ENCODE peak calls at places on chromosomes 11 and 22, in five cellular contexts. R is GM10248, P is colonic mucosa, M is AG09319, G is fibroblast of lung. L is an unnamed sample.

GRCh38 chr11:117473692-117474091 is 146.0 kb downstream of the CEP164 start:
- DNase-seq in R (no peak), P (no peak), M (no peak), G (no peak), L (no peak)

GRCh38 chr11:61378713-61379313 is 13.6 kb upstream of the TMEM216 start:
- DNase-seq in R (no peak), P (no peak), M (peak), G (peak), L (no peak)

GRCh38 chr11:64638017-64638664 is 47.1 kb downstream of the SLC22A12 start:
- DNase-seq in R (no peak), P (peak), M (no peak), G (no peak), L (no peak)

GRCh38 chr11:117885777-117886176 is 9.3 kb upstream of the FXYD6 start:
- DNase-seq in R (no peak), P (peak), M (no peak), G (no peak), L (peak)

GRCh38 chr11:61489833-61490585 is 18.5 kb upstream of the LRRC10B start:
- DNase-seq in R (no peak), P (no peak), M (no peak), G (peak), L (no peak)

GRCh38 chr22:19679476-19680099 is 34.7 kb upstream of the SEPTIN5 start:
- DNase-seq in R (no peak), P (peak), M (no peak), G (no peak), L (no peak)

GRCh38 chr11:69240332-69241074 is 53.5 kb upstream of the MYEOV start:
- DNase-seq in R (no peak), P (peak), M (no peak), G (no peak), L (peak)

GRCh38 chr22:39471421-39472141 is 14.8 kb downstream of the MGAT3 start:
- DNase-seq in R (peak), P (peak), M (no peak), G (peak), L (no peak)

GRCh38 chr22:20785415-20785814 is 11.5 kb downstream of the SERPIND1 start:
- DNase-seq in R (no peak), P (no peak), M (no peak), G (no peak), L (no peak)

GRCh38 chr22:19784396-19785175 is 24.0 kb downstream of the TBX1 start:
- DNase-seq in R (no peak), P (no peak), M (no peak), G (no peak), L (no peak)

GRCh38 chr11:65445604-65446445 is 23.2 kb downstream of the NEAT1 start:
- DNase-seq in R (no peak), P (no peak), M (no peak), G (peak), L (no peak)

GRCh38 chr11:64018310-64018709 is 17.4 kb upstream of the FLRT1 start:
- DNase-seq in R (no peak), P (no peak), M (no peak), G (no peak), L (no peak)

GRCh38 chr22:26977741-26978140 is 320.4 kb downstream of the MIAT start:
- DNase-seq in R (no peak), P (no peak), M (no peak), G (peak), L (no peak)
- TF ChIP-seq CTCF in R (no peak), P (no peak), M (no peak), G (no peak), L (no peak)

GRCh38 chr11:44351898-44352498 is 42.1 kb upstream of the ALX4 start:
- DNase-seq in R (no peak), P (no peak), M (no peak), G (no peak), L (no peak)
- TF ChIP-seq CTCF in R (peak), P (no peak), M (no peak), G (no peak), L (peak)

GRCh38 chr22:46917702-46918101 is 155.3 kb downstream of the TBC1D22A start:
- DNase-seq in R (no peak), P (peak), M (no peak), G (no peak), L (peak)

GRCh38 chr22:46915978-46916730 is 153.7 kb downstream of the TBC1D22A start:
- DNase-seq in R (no peak), P (peak), M (no peak), G (no peak), L (peak)

GRCh38 chr22:46916886-46917625 is 154.6 kb downstream of the TBC1D22A start:
- DNase-seq in R (no peak), P (peak), M (no peak), G (no peak), L (peak)

GRCh38 chr22:46914916-46915894 is 152.8 kb downstream of the TBC1D22A start:
- DNase-seq in R (no peak), P (peak), M (no peak), G (no peak), L (no peak)

DNA sequence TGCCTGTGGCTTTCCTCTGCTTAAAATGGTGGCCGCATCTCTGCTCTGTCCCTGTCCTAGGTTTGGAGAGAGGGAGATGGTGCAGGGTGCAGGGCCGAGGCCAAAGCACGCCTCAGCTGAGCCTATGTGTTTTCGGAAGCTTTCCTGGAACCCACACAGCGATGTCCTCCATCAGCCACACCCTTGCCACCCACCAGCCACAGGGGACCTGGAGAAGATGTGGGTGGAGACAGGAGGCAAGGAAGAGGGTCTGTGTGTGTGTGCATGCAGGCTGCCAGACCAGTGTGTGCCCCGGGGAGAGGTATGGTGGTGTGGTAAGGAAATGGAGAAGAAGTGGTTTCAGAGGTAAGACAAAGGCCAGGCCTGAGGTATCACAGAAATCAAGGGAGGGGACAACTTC is 155.7 kb downstream of the TBC1D22A start:
- DNase-seq in R (no peak), P (no peak), M (no peak), G (no peak), L (peak)
- TF ChIP-seq CTCF in R (no peak), P (no peak), M (no peak), G (no peak), L (no peak)

DNA sequence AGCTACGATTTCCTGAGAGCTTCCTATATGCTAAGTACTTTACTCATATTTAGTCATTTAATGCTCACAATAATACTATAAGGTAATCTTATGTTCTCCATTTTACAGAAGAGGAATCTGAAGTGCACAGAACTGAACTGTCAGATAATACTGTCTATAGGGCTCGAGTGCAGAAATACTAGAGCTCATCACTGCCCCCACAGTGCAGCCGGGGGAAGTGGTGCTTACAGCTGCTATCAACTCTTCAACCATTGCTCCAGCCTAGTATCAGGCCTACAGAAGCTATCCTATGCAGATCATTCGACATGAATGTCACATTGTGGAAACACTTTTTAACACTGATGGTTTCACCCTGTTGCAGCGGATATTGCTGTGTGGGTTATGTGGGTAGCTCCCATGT is 929.9 kb downstream of the NTM start:
- DNase-seq in R (no peak), P (no peak), M (no peak), G (no peak), L (no peak)
- TF ChIP-seq CTCF in R (peak), P (no peak), M (peak), G (peak), L (peak)

GRCh38 chr22:50272103-50272782 is 2.1 kb upstream of the MAPK11 start:
- DNase-seq in R (no peak), P (no peak), M (no peak), G (peak), L (no peak)

GRCh38 chr22:50271519-50271970 is 1.4 kb upstream of the MAPK11 start:
- DNase-seq in R (peak), P (peak), M (no peak), G (peak), L (no peak)

GRCh38 chr22:50275181-50276055 is 5.2 kb upstream of the MAPK11 start:
- DNase-seq in R (no peak), P (no peak), M (no peak), G (no peak), L (no peak)

GRCh38 chr22:50276143-50276542 is 6.0 kb upstream of the MAPK11 start:
- DNase-seq in R (peak), P (peak), M (no peak), G (peak), L (no peak)

DNA sequence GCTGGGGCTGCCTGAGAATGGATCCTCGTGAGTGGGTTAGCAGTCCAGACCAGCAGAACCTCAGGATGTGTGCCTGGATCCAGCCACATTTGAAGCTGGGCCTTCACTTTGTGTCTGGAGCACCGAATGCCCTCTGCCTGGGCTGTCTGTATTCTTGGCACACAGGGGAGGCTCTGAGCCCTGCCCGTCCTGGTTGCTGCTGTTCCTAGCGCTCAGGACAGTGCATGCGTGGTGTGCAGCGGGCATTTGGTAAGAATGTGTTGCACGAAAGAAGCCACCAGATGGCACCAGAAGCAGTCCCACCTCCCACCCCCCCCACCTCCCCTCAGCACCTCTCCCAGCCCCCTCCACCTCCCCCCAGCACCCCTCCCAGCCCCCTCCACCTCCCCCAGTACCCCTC is 4.1 kb upstream of the MAPK11 start:
- DNase-seq in R (peak), P (no peak), M (no peak), G (peak), L (no peak)
- TF ChIP-seq CTCF in R (peak), P (no peak), M (peak), G (no peak), L (peak)

GRCh38 chr22:50233223-50233622 is 11.6 kb downstream of the TUBGCP6 start:
- DNase-seq in R (no peak), P (no peak), M (no peak), G (no peak), L (peak)

GRCh38 chr22:50232481-50233151 is 12.2 kb downstream of the TUBGCP6 start:
- DNase-seq in R (no peak), P (no peak), M (no peak), G (no peak), L (no peak)

GRCh38 chr22:50242406-50242949 is 2.3 kb downstream of the TUBGCP6 start:
- DNase-seq in R (no peak), P (no peak), M (no peak), G (no peak), L (no peak)

GRCh38 chr22:50238755-50239154 is 6.1 kb downstream of the TUBGCP6 start:
- DNase-seq in R (no peak), P (no peak), M (no peak), G (no peak), L (no peak)

GRCh38 chr22:50236731-50237409 is 8.0 kb downstream of the TUBGCP6 start:
- DNase-seq in R (no peak), P (no peak), M (no peak), G (no peak), L (no peak)
- TF ChIP-seq CTCF in R (peak), P (peak), M (peak), G (peak), L (peak)

GRCh38 chr11:105206633-105207032 is 67.1 kb upstream of the CARD18 start:
- DNase-seq in R (no peak), P (no peak), M (no peak), G (peak), L (no peak)

GRCh38 chr11:105208038-105208437 is 68.5 kb upstream of the CARD18 start:
- DNase-seq in R (no peak), P (no peak), M (no peak), G (no peak), L (no peak)

GRCh38 chr11:105201166-105201565 is 61.6 kb upstream of the CARD18 start:
- DNase-seq in R (no peak), P (no peak), M (no peak), G (no peak), L (no peak)

GRCh38 chr11:105202844-105203548 is 63.4 kb upstream of the CARD18 start:
- DNase-seq in R (no peak), P (peak), M (no peak), G (peak), L (no peak)

DNA sequence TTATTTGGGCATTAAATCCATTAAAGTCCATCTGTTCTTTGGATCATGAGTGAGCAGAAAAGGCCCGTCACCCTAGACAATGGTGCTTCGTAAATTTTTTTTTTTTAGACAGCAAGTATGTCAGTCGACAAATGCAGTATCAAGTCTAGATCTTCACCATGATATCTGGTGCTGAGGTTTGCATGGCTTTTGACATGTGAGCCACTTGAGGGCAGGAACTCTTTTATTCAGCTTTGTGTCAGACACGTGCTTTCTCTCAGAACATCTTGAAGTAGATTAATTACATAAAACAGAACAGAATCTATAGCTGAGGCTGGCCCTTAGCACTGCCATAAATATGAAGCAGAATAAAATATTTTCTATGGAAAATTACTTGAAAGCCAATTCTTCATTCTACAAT is 62.9 kb upstream of the CARD18 start:
- DNase-seq in R (no peak), P (peak), M (no peak), G (no peak), L (no peak)
- TF ChIP-seq CTCF in R (no peak), P (no peak), M (no peak), G (no peak), L (no peak)

L was measured in type B pancreatic cell.